ENCODE peak calls at places on chromosomes 12 and 14, in ten cellular contexts. O, S, J, H, X, I, P, N, L and V are unnamed samples.

GRCh38 chr12:93896427-93896826 is 219.3 kb downstream of the CRADD start:
- DNase-seq in O (peak; percentile 12), S (no peak), J (no peak), H (no peak), X (no peak), I (no peak), P (no peak), N (no peak), L (no peak), V (no peak)

GRCh38 chr14:70018713-70019201 is 139.5 kb downstream of the SMOC1 start:
- DNase-seq in O (no peak), S (no peak), J (peak; percentile 35), H (no peak), X (no peak), I (peak; percentile 10), P (peak; percentile 19), N (peak; percentile 67), L (no peak), V (no peak)

GRCh38 chr14:101224356-101225115 is 321.0 kb upstream of the RTL1 start:
- DNase-seq in O (peak; percentile 13), S (peak; percentile 45), J (no peak), H (no peak), X (peak; percentile 59), I (no peak), P (no peak), N (no peak), L (no peak), V (peak; percentile 94)

GRCh38 chr12:76782440-76782996 is 18.6 kb downstream of the ZDHHC17 start:
- DNase-seq in O (no peak), S (no peak), J (no peak), H (no peak), X (no peak), I (no peak), P (no peak), N (no peak), L (no peak), V (no peak)

GRCh38 chr12:16880864-16881285 is 274.9 kb upstream of the LMO3 start:
- DNase-seq in O (no peak), S (peak; percentile 48), J (no peak), H (no peak), X (no peak), I (no peak), P (peak; percentile 37), N (no peak), L (no peak), V (no peak)

GRCh38 chr12:114625294-114625851 is 58.6 kb downstream of the TBX3 start:
- DNase-seq in O (peak; percentile 54), S (peak; percentile 88), J (peak; percentile 50), H (peak; percentile 30), X (no peak), I (peak; percentile 73), P (peak; percentile 30), N (no peak), L (peak; percentile 64), V (no peak)

GRCh38 chr12:107302649-107303386 is 209.5 kb upstream of the CRY1 start:
- DNase-seq in O (no peak), S (no peak), J (no peak), H (no peak), X (no peak), I (no peak), P (no peak), N (no peak), L (no peak), V (no peak)

GRCh38 chr12:67426067-67426466 is 156.9 kb downstream of the CAND1 start:
- DNase-seq in O (no peak), S (no peak), J (no peak), H (no peak), X (no peak), I (no peak), P (peak; percentile 67), N (no peak), L (no peak), V (no peak)

GRCh38 chr12:72179841-72180240 is 92.3 kb upstream of the TRHDE start:
- DNase-seq in O (no peak), S (no peak), J (no peak), H (no peak), X (no peak), I (no peak), P (no peak), N (no peak), L (no peak), V (no peak)

GRCh38 chr14:66965831-66966230 is 223.4 kb upstream of the GARIN2 start:
- DNase-seq in O (no peak), S (no peak), J (no peak), H (no peak), X (no peak), I (no peak), P (no peak), N (no peak), L (no peak), V (no peak)

GRCh38 chr14:44912041-44912869 is 49.5 kb downstream of the KLHL28 start:
- DNase-seq in O (no peak), S (no peak), J (no peak), H (no peak), X (no peak), I (no peak), P (no peak), N (no peak), L (no peak), V (no peak)

GRCh38 chr12:19969476-19969875 is 398.9 kb upstream of the PDE3A start:
- DNase-seq in O (no peak), S (no peak), J (no peak), H (no peak), X (no peak), I (no peak), P (no peak), N (no peak), L (no peak), V (no peak)
- H3K27ac ChIP-seq in O (no peak overlapping the region), S (no peak overlapping the region), J (no peak overlapping the region), H (no peak overlapping the region), X (no peak overlapping the region), I (no peak overlapping the region), P (peak overlapping the region; percentile 84), N (no peak overlapping the region), L (no peak overlapping the region), V (no peak overlapping the region)

DNA sequence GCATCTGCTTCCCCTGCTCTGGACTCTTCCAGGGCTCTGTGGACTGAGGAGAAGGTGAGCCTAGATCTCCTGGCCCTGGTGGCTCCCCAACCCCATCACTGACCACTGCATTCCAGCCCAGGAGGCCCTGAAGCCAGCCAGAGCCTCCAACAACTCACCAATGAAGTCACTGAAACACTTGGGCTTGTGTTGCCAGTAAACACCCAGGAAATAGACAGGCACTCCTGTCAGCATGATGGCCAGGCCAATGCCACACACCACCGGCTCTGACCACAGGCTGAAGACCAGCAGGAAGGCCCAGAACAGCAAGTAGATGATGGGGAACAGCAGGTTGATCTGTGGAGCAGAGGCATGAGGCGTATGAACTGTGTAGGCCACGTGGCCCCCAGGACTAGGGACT is 8.8 kb upstream of the CEBPE start:
- DNase-seq in O (no peak), S (no peak), J (no peak), H (no peak), X (no peak), I (no peak), P (no peak), N (no peak), L (no peak), V (no peak)
- TF ChIP-seq POLR2A in O (no peak), S (no peak), J (no peak), H (no peak), X (no peak), I (no peak), P (no peak), N (no peak), L (no peak), V (no peak)

GRCh38 chr12:115960868-115961802 is 316.4 kb downstream of the MED13L start:
- DNase-seq in O (no peak), S (no peak), J (no peak), H (no peak), X (no peak), I (no peak), P (no peak), N (no peak), L (no peak), V (no peak)

GRCh38 chr12:115966376-115966775 is 311.1 kb downstream of the MED13L start:
- DNase-seq in O (no peak), S (no peak), J (no peak), H (no peak), X (no peak), I (no peak), P (no peak), N (no peak), L (no peak), V (no peak)

GRCh38 chr12:115963030-115963480 is 314.4 kb downstream of the MED13L start:
- DNase-seq in O (no peak), S (no peak), J (no peak), H (no peak), X (no peak), I (no peak), P (no peak), N (no peak), L (no peak), V (no peak)

GRCh38 chr12:115964626-115965025 is 312.9 kb downstream of the MED13L start:
- DNase-seq in O (no peak), S (no peak), J (no peak), H (no peak), X (no peak), I (no peak), P (no peak), N (no peak), L (no peak), V (no peak)

DNA sequence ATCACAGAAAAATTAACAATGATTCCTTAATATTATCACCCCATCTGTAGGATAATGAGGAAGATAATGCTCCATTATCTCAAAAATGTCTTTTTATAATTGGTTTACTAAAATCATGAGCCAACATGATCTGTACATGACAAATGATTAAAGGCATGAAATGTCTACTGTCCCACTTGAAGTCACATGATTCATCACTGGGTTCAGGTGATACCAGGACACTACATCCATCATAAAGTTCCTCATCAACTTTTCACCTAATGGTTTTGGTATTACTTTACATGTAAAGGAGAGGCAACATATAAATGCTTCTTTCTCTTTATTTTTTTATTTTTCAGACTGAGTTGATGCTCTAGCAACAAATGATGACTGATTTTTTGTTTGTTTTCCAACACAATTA is 313.3 kb downstream of the MED13L start:
- DNase-seq in O (no peak), S (no peak), J (no peak), H (no peak), X (no peak), I (no peak), P (no peak), N (no peak), L (no peak), V (no peak)
- H3K36me3 ChIP-seq in O (peaks cover 74% of the 10 kb centered on the region), S (peaks cover 7% of the 10 kb centered on the region), J (peaks cover 44% of the 10 kb centered on the region), H (peaks cover 99% of the 10 kb centered on the region), X (peaks cover 49% of the 10 kb centered on the region), I (peaks cover 19% of the 10 kb centered on the region), P (peaks cover 38% of the 10 kb centered on the region), N (no peaks in the 10 kb centered on the region), L (peaks cover 83% of the 10 kb centered on the region), V (no peaks in the 10 kb centered on the region)

DNA sequence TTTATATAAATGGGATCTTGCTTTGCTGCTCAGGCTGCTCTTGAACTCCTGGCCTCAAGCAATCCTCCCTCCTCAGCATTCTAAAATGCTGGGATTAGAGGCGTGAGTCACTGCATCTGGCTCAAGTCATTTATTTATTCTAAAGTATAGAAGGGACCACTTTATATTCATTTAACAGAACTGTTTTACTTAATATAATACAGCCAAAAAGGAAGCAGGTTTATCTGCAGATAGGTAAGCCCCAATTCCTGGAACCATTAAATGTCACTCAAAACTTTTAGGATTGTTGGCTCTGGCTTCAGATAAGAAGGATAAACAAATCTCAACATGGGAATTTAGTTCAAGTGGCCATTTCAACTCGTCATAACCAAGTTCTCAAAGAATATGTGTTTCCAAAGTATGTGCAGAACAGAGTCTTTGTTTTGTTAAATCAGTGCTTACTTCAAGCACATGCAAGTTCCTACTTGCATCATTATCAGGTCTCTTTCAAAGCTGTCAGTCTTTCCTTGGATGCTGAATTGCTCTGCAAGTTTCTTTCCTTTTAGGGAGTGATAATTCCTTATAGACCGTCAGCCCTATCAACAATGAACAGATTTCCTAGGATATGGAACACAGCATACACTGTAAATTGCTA is 60.4 kb downstream of the KITLG start:
- DNase-seq in O (no peak), S (no peak), J (no peak), H (no peak), X (no peak), I (peak; percentile 35), P (no peak), N (no peak), L (no peak), V (no peak)
- H3K27ac ChIP-seq in O (no peak overlapping the region), S (no peak overlapping the region), J (no peak overlapping the region), H (no peak overlapping the region), X (no peak overlapping the region), I (no peak overlapping the region), P (no peak overlapping the region), N (peak overlapping the region; percentile 20), L (no peak overlapping the region), V (no peak overlapping the region)